ENCODE peak calls at places on chromosomes 16 and 17, in seven cellular contexts. O is activated CD4-positive, alpha-beta T cell treated with anti-CD3 and anti-CD28 coated beads for 24 hours; X is NCI-H1417; S is pancreas; Q is head of caudate nucleus; U is RPMI7951; D is stimulated activated CD4-positive, alpha-beta T cell treated with anti-CD3 and anti-CD28 coated beads, TNF-alpha, amount 100 ng/mL, for 48 hours. M is an unnamed sample.

GRCh38 chr17:62760059-62760887 is 47.8 kb downstream of the MARCHF10 start:
- DNase-seq in O (no peak), X (no peak), S (no peak), Q (no peak), U (no peak), D (no peak), M (no peak)

GRCh38 chr17:28426081-28426519 is 20.1 kb upstream of the SLC46A1 start:
- DNase-seq in O (no peak), X (peak), S (no peak), Q (no peak), U (peak), D (no peak), M (no peak)

GRCh38 chr17:37478187-37478586 is 11.5 kb upstream of the DUSP14 start:
- DNase-seq in O (no peak), X (no peak), S (no peak), Q (no peak), U (no peak), D (no peak), M (no peak)

GRCh38 chr17:57918017-57918895 is 37.0 kb downstream of the CUEDC1 start:
- DNase-seq in O (no peak), X (no peak), S (no peak), Q (no peak), U (peak), D (no peak), M (no peak)

GRCh38 chr16:10576390-10577304 is 3.8 kb downstream of the EMP2 start:
- DNase-seq in O (no peak), X (no peak), S (no peak), Q (no peak), U (no peak), D (no peak), M (no peak)

GRCh38 chr16:20814761-20815160 is 8.4 kb downstream of the REXO5 start:
- DNase-seq in O (no peak), X (no peak), S (no peak), Q (no peak), U (peak), D (no peak), M (no peak)

GRCh38 chr16:80034948-80035700 is 434.6 kb upstream of the MAF start:
- DNase-seq in O (no peak), X (no peak), S (no peak), Q (no peak), U (no peak), D (no peak), M (no peak)

GRCh38 chr17:80346498-80347275 is 68.3 kb upstream of the ENDOV start:
- DNase-seq in O (no peak), X (no peak), S (no peak), Q (no peak), U (no peak), D (no peak), M (no peak)

GRCh38 chr16:31362476-31363405 is 7.8 kb downstream of the ITGAX start:
- DNase-seq in O (no peak), X (no peak), S (no peak), Q (no peak), U (no peak), D (no peak), M (no peak)

GRCh38 chr17:32626371-32626770 is 139.6 kb downstream of the CDK5R1 start:
- DNase-seq in O (no peak), X (no peak), S (no peak), Q (no peak), U (no peak), D (no peak), M (peak)

GRCh38 chr17:11682646-11683045 is 84.4 kb downstream of the DNAH9 start:
- DNase-seq in O (no peak), X (no peak), S (no peak), Q (no peak), U (no peak), D (no peak), M (no peak)

GRCh38 chr17:69870751-69871199 is 204.2 kb upstream of the KCNJ16 start:
- DNase-seq in O (no peak), X (no peak), S (no peak), Q (no peak), U (peak), D (no peak), M (no peak)

GRCh38 chr17:34811561-34811960 is 149.7 kb downstream of the CCT6B start:
- DNase-seq in O (no peak), X (no peak), S (no peak), Q (no peak), U (no peak), D (no peak), M (no peak)

GRCh38 chr16:19436540-19436939 is 18.9 kb downstream of the TMC5 start:
- DNase-seq in O (no peak), X (no peak), S (no peak), Q (no peak), U (no peak), D (no peak), M (no peak)

GRCh38 chr17:5788266-5788900 is 204.1 kb upstream of the NLRP1 start:
- DNase-seq in O (no peak), X (no peak), S (no peak), Q (no peak), U (peak), D (no peak), M (no peak)

GRCh38 chr17:57519199-57519598 is 225.9 kb downstream of the CCDC182 start:
- DNase-seq in O (no peak), X (peak), S (no peak), Q (no peak), U (peak), D (no peak), M (no peak)

GRCh38 chr17:47839899-47840741 is 953 bp downstream of the SCRN2 start:
- DNase-seq in O (no peak), X (no peak), S (no peak), Q (no peak), U (no peak), D (no peak), M (no peak)

GRCh38 chr16:48492131-48492530 is 106.9 kb upstream of the SIAH1 start:
- DNase-seq in O (no peak), X (no peak), S (no peak), Q (no peak), U (no peak), D (no peak), M (no peak)

GRCh38 chr17:17840751-17841591 is 4.2 kb upstream of the SREBF1 start:
- DNase-seq in O (no peak), X (peak), S (no peak), Q (peak), U (peak), D (no peak), M (no peak)

GRCh38 chr16:68416057-68417046 is 32.0 kb downstream of the SMPD3 start:
- DNase-seq in O (no peak), X (peak), S (peak), Q (no peak), U (no peak), D (no peak), M (peak)

GRCh38 chr17:69473801-69474170 is 59.3 kb downstream of the MAP2K6 start:
- DNase-seq in O (no peak), X (no peak), S (no peak), Q (no peak), U (peak), D (no peak), M (no peak)

GRCh38 chr17:58475985-58476384 is 12.2 kb downstream of the HSF5 start:
- DNase-seq in O (no peak), X (no peak), S (no peak), Q (no peak), U (no peak), D (no peak), M (no peak)

GRCh38 chr17:56593741-56594527 is 435 bp downstream of the NOG start:
- DNase-seq in O (no peak), X (peak), S (peak), Q (peak), U (peak), D (no peak), M (peak)

GRCh38 chr16:21263640-21264211 is 14.4 kb downstream of the CRYM start:
- DNase-seq in O (no peak), X (no peak), S (no peak), Q (no peak), U (peak), D (no peak), M (no peak)

GRCh38 chr16:243348-243747 is 8.7 kb downstream of the FAM234A start:
- DNase-seq in O (no peak), X (no peak), S (no peak), Q (no peak), U (no peak), D (no peak), M (no peak)

GRCh38 chr16:18937390-18937789 is 11.2 kb upstream of the SMG1 start:
- DNase-seq in O (no peak), X (no peak), S (no peak), Q (no peak), U (no peak), D (no peak), M (no peak)

GRCh38 chr17:45292696-45293412 is 24.0 kb downstream of the MAP3K14 start:
- DNase-seq in O (no peak), X (no peak), S (no peak), Q (no peak), U (no peak), D (no peak), M (no peak)

GRCh38 chr16:84928679-84929420 is 82.5 kb downstream of the ZDHHC7 start:
- DNase-seq in O (no peak), X (no peak), S (no peak), Q (no peak), U (peak), D (no peak), M (no peak)

GRCh38 chr16:75108792-75109731 is 7.5 kb downstream of the LDHD start:
- DNase-seq in O (peak), X (peak), S (peak), Q (peak), U (peak), D (peak), M (no peak)

GRCh38 chr17:42202696-42203095 is 8.4 kb upstream of the GHDC start:
- DNase-seq in O (no peak), X (no peak), S (no peak), Q (no peak), U (no peak), D (no peak), M (no peak)

GRCh38 chr17:57892820-57893595 is 43.2 kb upstream of the MRPS23 start:
- DNase-seq in O (no peak), X (peak), S (peak), Q (peak), U (peak), D (no peak), M (no peak)

GRCh38 chr16:12327971-12328726 is 351.6 kb downstream of the SNX29 start:
- DNase-seq in O (no peak), X (no peak), S (no peak), Q (no peak), U (no peak), D (no peak), M (no peak)

GRCh38 chr16:84754353-84754856 is 54.6 kb downstream of the USP10 start:
- DNase-seq in O (peak), X (peak), S (no peak), Q (peak), U (peak), D (peak), M (peak)

GRCh38 chr17:30969989-30970680 is 704 bp upstream of the RNF135 start:
- DNase-seq in O (peak), X (peak), S (no peak), Q (no peak), U (peak), D (no peak), M (no peak)

GRCh38 chr16:88697831-88698693 is 8.1 kb downstream of the RNF166 start:
- DNase-seq in O (no peak), X (no peak), S (no peak), Q (no peak), U (no peak), D (no peak), M (no peak)

M was measured in COR-L47.